ENCODE peak calls at places on chromosomes 1 and 21, in four cellular contexts. One of them, this sample, is unnamed.

GRCh38 chr1:181181792-181182585 is 93.5 kb downstream of the IER5 start:
- DNase-seq in RWPE1: no peak
- DNase-seq in body of pancreas: no peak
- DNase-seq in amygdala: no peak
- DNase-seq in this sample: no peak

GRCh38 chr1:5389101-5389885 is 602.9 kb downstream of the NPHP4 start:
- DNase-seq in amygdala: no peak
- DNase-seq in RWPE1: no peak
- DNase-seq in body of pancreas: no peak
- DNase-seq in this sample: no peak

GRCh38 chr1:29210278-29211085 is 20.3 kb downstream of the MECR start:
- DNase-seq in amygdala: no peak
- DNase-seq in body of pancreas: no peak
- DNase-seq in RWPE1: no peak
- DNase-seq in this sample: no peak

GRCh38 chr21:34019402-34019801 is 54.0 kb upstream of the MRPS6 start:
- DNase-seq in amygdala: no peak
- DNase-seq in RWPE1: no peak
- DNase-seq in body of pancreas: no peak
- DNase-seq in this sample: no peak

GRCh38 chr1:161357073-161357472 is 10.6 kb downstream of the CFAP126 start:
- DNase-seq in amygdala: no peak
- DNase-seq in body of pancreas: no peak
- DNase-seq in RWPE1: no peak
- DNase-seq in this sample: no peak

GRCh38 chr21:44513389-44514217 is 26.4 kb downstream of the KRTAP10-1 start:
- DNase-seq in body of pancreas: no peak
- DNase-seq in amygdala: no peak
- DNase-seq in RWPE1: peak; percentile 22
- DNase-seq in this sample: no peak

GRCh38 chr1:150663322-150663721 is 33.6 kb downstream of the GOLPH3L start:
- DNase-seq in body of pancreas: no peak
- DNase-seq in RWPE1: no peak
- DNase-seq in amygdala: no peak
- DNase-seq in this sample: no peak

GRCh38 chr1:1491601-1492000 is 20.0 kb downstream of the ATAD3B start:
- DNase-seq in RWPE1: no peak
- DNase-seq in amygdala: no peak
- DNase-seq in body of pancreas: no peak
- DNase-seq in this sample: no peak

GRCh38 chr1:84774674-84775548 is 84.7 kb upstream of the SSX2IP start:
- DNase-seq in RWPE1: no peak
- DNase-seq in body of pancreas: no peak
- DNase-seq in amygdala: no peak
- DNase-seq in this sample: no peak

GRCh38 chr1:32345289-32345827 is 9.3 kb upstream of the MARCKSL1 start:
- DNase-seq in RWPE1: no peak
- DNase-seq in amygdala: no peak
- DNase-seq in body of pancreas: peak; percentile 46
- DNase-seq in this sample: no peak

GRCh38 chr1:7885513-7886298 is 32.8 kb upstream of the UTS2 start:
- DNase-seq in RWPE1: peak; percentile 92
- DNase-seq in body of pancreas: peak; percentile 95
- DNase-seq in amygdala: no peak
- DNase-seq in this sample: no peak

GRCh38 chr21:16534408-16535099 is 804.8 kb downstream of the USP25 start:
- DNase-seq in amygdala: peak; percentile 7
- DNase-seq in RWPE1: no peak
- DNase-seq in body of pancreas: peak; percentile 66
- DNase-seq in this sample: no peak

GRCh38 chr1:70656371-70656770 is 245.3 kb downstream of the CTH start:
- DNase-seq in body of pancreas: no peak
- DNase-seq in amygdala: no peak
- DNase-seq in RWPE1: no peak
- DNase-seq in this sample: no peak

GRCh38 chr1:230274254-230274653 is 151.9 kb downstream of the PGBD5 start:
- DNase-seq in body of pancreas: no peak
- DNase-seq in RWPE1: no peak
- DNase-seq in amygdala: no peak
- DNase-seq in this sample: no peak

GRCh38 chr21:43827015-43827611 is 37.7 kb downstream of the RRP1 start:
- DNase-seq in amygdala: no peak
- DNase-seq in body of pancreas: no peak
- DNase-seq in RWPE1: no peak
- DNase-seq in this sample: no peak

GRCh38 chr1:6438047-6438525 is 13.5 kb downstream of the ESPN start:
- DNase-seq in body of pancreas: peak; percentile 68
- DNase-seq in amygdala: no peak
- DNase-seq in RWPE1: peak; percentile 68
- DNase-seq in this sample: peak; percentile 93

GRCh38 chr1:226645279-226645976 is 93.7 kb downstream of the ITPKB start:
- DNase-seq in RWPE1: no peak
- DNase-seq in amygdala: no peak
- DNase-seq in body of pancreas: no peak
- DNase-seq in this sample: no peak

GRCh38 chr1:246503341-246503740 is 3.7 kb downstream of the SMYD3 start:
- DNase-seq in RWPE1: peak; percentile 59
- DNase-seq in body of pancreas: no peak
- DNase-seq in amygdala: no peak
- DNase-seq in this sample: no peak

GRCh38 chr1:27664291-27664690 is 7.7 kb downstream of the IFI6 start:
- DNase-seq in RWPE1: no peak
- DNase-seq in body of pancreas: no peak
- DNase-seq in amygdala: no peak
- DNase-seq in this sample: no peak

GRCh38 chr1:32044246-32044645 is 28.5 kb upstream of the TMEM39B start:
- DNase-seq in amygdala: no peak
- DNase-seq in RWPE1: no peak
- DNase-seq in body of pancreas: no peak
- DNase-seq in this sample: no peak

GRCh38 chr1:46152021-46152420 is 19.6 kb upstream of the PIK3R3 start:
- DNase-seq in body of pancreas: no peak
- DNase-seq in RWPE1: no peak
- DNase-seq in amygdala: no peak
- DNase-seq in this sample: no peak

GRCh38 chr1:27070390-27071048 is 57.9 kb upstream of the TENT5B start:
- DNase-seq in RWPE1: no peak
- DNase-seq in amygdala: no peak
- DNase-seq in body of pancreas: peak; percentile 41
- DNase-seq in this sample: no peak

GRCh38 chr1:227944931-227945890 is 2.5 kb downstream of the WNT9A start:
- DNase-seq in RWPE1: no peak
- DNase-seq in amygdala: no peak
- DNase-seq in body of pancreas: peak; percentile 32
- DNase-seq in this sample: peak; percentile 4

This sample was measured in posterior cingulate gyrus.